ENCODE peak calls at places on chromosomes 12 and 14, in eight cellular contexts. One of them, this sample, is unnamed.

GRCh38 chr12:98743362-98743953 is 98.4 kb downstream of the APAF1 start:
- DNase-seq in COR-L47: no peak
- DNase-seq in PC-9: no peak
- DNase-seq in tibial nerve: no peak
- DNase-seq in H54: peak
- DNase-seq in HEK293T: peak
- DNase-seq in type B pancreatic cell: no peak
- DNase-seq in effector CD4-positive, alpha-beta T cell: no peak
- DNase-seq in this sample: peak

GRCh38 chr14:26811756-26812305 is 214.0 kb upstream of the NOVA1 start:
- DNase-seq in tibial nerve: no peak
- DNase-seq in H54: no peak
- DNase-seq in HEK293T: no peak
- DNase-seq in PC-9: no peak
- DNase-seq in COR-L47: no peak
- DNase-seq in effector CD4-positive, alpha-beta T cell: no peak
- DNase-seq in type B pancreatic cell: no peak
- DNase-seq in this sample: no peak

GRCh38 chr14:72664651-72665050 is 229.2 kb downstream of the DPF3 start:
- DNase-seq in effector CD4-positive, alpha-beta T cell: no peak
- DNase-seq in H54: no peak
- DNase-seq in HEK293T: no peak
- DNase-seq in type B pancreatic cell: no peak
- DNase-seq in COR-L47: no peak
- DNase-seq in tibial nerve: no peak
- DNase-seq in PC-9: no peak
- DNase-seq in this sample: no peak

GRCh38 chr14:31255286-31255685 is 47.7 kb upstream of the HECTD1 start:
- DNase-seq in effector CD4-positive, alpha-beta T cell: no peak
- DNase-seq in HEK293T: no peak
- DNase-seq in COR-L47: no peak
- DNase-seq in PC-9: no peak
- DNase-seq in H54: no peak
- DNase-seq in tibial nerve: no peak
- DNase-seq in type B pancreatic cell: no peak
- DNase-seq in this sample: no peak

GRCh38 chr14:96184737-96185136 is 19.9 kb upstream of the BDKRB2 start:
- DNase-seq in effector CD4-positive, alpha-beta T cell: no peak
- DNase-seq in H54: no peak
- DNase-seq in tibial nerve: no peak
- DNase-seq in PC-9: no peak
- DNase-seq in COR-L47: no peak
- DNase-seq in HEK293T: no peak
- DNase-seq in type B pancreatic cell: no peak
- DNase-seq in this sample: no peak

GRCh38 chr12:96155781-96156180 is 38.4 kb upstream of the ELK3 start:
- DNase-seq in PC-9: no peak
- DNase-seq in effector CD4-positive, alpha-beta T cell: no peak
- DNase-seq in HEK293T: no peak
- DNase-seq in tibial nerve: no peak
- DNase-seq in H54: no peak
- DNase-seq in COR-L47: no peak
- DNase-seq in type B pancreatic cell: no peak
- DNase-seq in this sample: no peak

GRCh38 chr14:31346097-31346496 is 74.3 kb downstream of the HEATR5A start:
- DNase-seq in type B pancreatic cell: no peak
- DNase-seq in PC-9: no peak
- DNase-seq in H54: no peak
- DNase-seq in tibial nerve: no peak
- DNase-seq in HEK293T: no peak
- DNase-seq in effector CD4-positive, alpha-beta T cell: no peak
- DNase-seq in COR-L47: no peak
- DNase-seq in this sample: no peak

GRCh38 chr12:57452937-57453509 is 2.1 kb upstream of the INHBE start:
- DNase-seq in type B pancreatic cell: no peak
- DNase-seq in PC-9: peak
- DNase-seq in effector CD4-positive, alpha-beta T cell: no peak
- DNase-seq in tibial nerve: peak
- DNase-seq in H54: peak
- DNase-seq in HEK293T: peak
- DNase-seq in COR-L47: peak
- DNase-seq in this sample: no peak

GRCh38 chr14:58557242-58557641 is 80.5 kb upstream of the DACT1 start:
- DNase-seq in type B pancreatic cell: no peak
- DNase-seq in tibial nerve: no peak
- DNase-seq in PC-9: no peak
- DNase-seq in effector CD4-positive, alpha-beta T cell: no peak
- DNase-seq in HEK293T: no peak
- DNase-seq in H54: no peak
- DNase-seq in COR-L47: no peak
- DNase-seq in this sample: no peak

GRCh38 chr12:39931857-39932256 is 174.0 kb downstream of the SLC2A13 start:
- DNase-seq in tibial nerve: no peak
- DNase-seq in effector CD4-positive, alpha-beta T cell: no peak
- DNase-seq in H54: no peak
- DNase-seq in type B pancreatic cell: no peak
- DNase-seq in PC-9: no peak
- DNase-seq in COR-L47: no peak
- DNase-seq in HEK293T: no peak
- DNase-seq in this sample: no peak

GRCh38 chr12:66746489-66747201 is 67.8 kb upstream of the GRIP1 start:
- DNase-seq in PC-9: no peak
- DNase-seq in COR-L47: peak
- DNase-seq in effector CD4-positive, alpha-beta T cell: no peak
- DNase-seq in type B pancreatic cell: no peak
- DNase-seq in HEK293T: no peak
- DNase-seq in H54: no peak
- DNase-seq in tibial nerve: no peak
- DNase-seq in this sample: no peak

GRCh38 chr14:96407980-96408570 is 16.1 kb downstream of the AK7 start:
- DNase-seq in tibial nerve: no peak
- DNase-seq in effector CD4-positive, alpha-beta T cell: no peak
- DNase-seq in type B pancreatic cell: no peak
- DNase-seq in HEK293T: no peak
- DNase-seq in H54: no peak
- DNase-seq in PC-9: no peak
- DNase-seq in COR-L47: no peak
- DNase-seq in this sample: no peak

GRCh38 chr12:53660064-53660463 is 15.8 kb downstream of the ATP5MC2 start:
- DNase-seq in H54: no peak
- DNase-seq in tibial nerve: no peak
- DNase-seq in PC-9: no peak
- DNase-seq in COR-L47: no peak
- DNase-seq in effector CD4-positive, alpha-beta T cell: no peak
- DNase-seq in HEK293T: no peak
- DNase-seq in type B pancreatic cell: no peak
- DNase-seq in this sample: no peak

GRCh38 chr12:80565276-80565675 is 121.2 kb downstream of the PTPRQ start:
- DNase-seq in effector CD4-positive, alpha-beta T cell: no peak
- DNase-seq in PC-9: no peak
- DNase-seq in COR-L47: no peak
- DNase-seq in type B pancreatic cell: no peak
- DNase-seq in H54: no peak
- DNase-seq in HEK293T: no peak
- DNase-seq in tibial nerve: no peak
- DNase-seq in this sample: no peak

GRCh38 chr12:121805800-121806555 is 2.2 kb downstream of the SETD1B start:
- DNase-seq in effector CD4-positive, alpha-beta T cell: no peak
- DNase-seq in COR-L47: peak
- DNase-seq in H54: no peak
- DNase-seq in PC-9: no peak
- DNase-seq in type B pancreatic cell: no peak
- DNase-seq in HEK293T: no peak
- DNase-seq in tibial nerve: no peak
- DNase-seq in this sample: no peak

GRCh38 chr14:73198253-73198652 is 39.1 kb upstream of the PAPLN start:
- DNase-seq in COR-L47: no peak
- DNase-seq in PC-9: no peak
- DNase-seq in H54: no peak
- DNase-seq in effector CD4-positive, alpha-beta T cell: no peak
- DNase-seq in HEK293T: no peak
- DNase-seq in tibial nerve: no peak
- DNase-seq in type B pancreatic cell: no peak
- DNase-seq in this sample: no peak

GRCh38 chr14:82414853-82415539 is 881.3 kb upstream of the SEL1L start:
- DNase-seq in H54: no peak
- DNase-seq in PC-9: no peak
- DNase-seq in effector CD4-positive, alpha-beta T cell: no peak
- DNase-seq in COR-L47: no peak
- DNase-seq in tibial nerve: no peak
- DNase-seq in HEK293T: no peak
- DNase-seq in type B pancreatic cell: no peak
- DNase-seq in this sample: no peak

GRCh38 chr12:53959314-53959713 is 4.6 kb downstream of the HOXC12 start:
- DNase-seq in tibial nerve: no peak
- DNase-seq in effector CD4-positive, alpha-beta T cell: no peak
- DNase-seq in PC-9: no peak
- DNase-seq in HEK293T: no peak
- DNase-seq in H54: no peak
- DNase-seq in COR-L47: no peak
- DNase-seq in type B pancreatic cell: no peak
- DNase-seq in this sample: no peak

GRCh38 chr14:101056446-101056845 is 152.9 kb upstream of the RTL1 start:
- DNase-seq in effector CD4-positive, alpha-beta T cell: no peak
- DNase-seq in H54: no peak
- DNase-seq in HEK293T: no peak
- DNase-seq in type B pancreatic cell: no peak
- DNase-seq in PC-9: no peak
- DNase-seq in tibial nerve: no peak
- DNase-seq in COR-L47: no peak
- DNase-seq in this sample: no peak

GRCh38 chr14:49892301-49892635 is 614 bp upstream of the ARF6 start:
- DNase-seq in effector CD4-positive, alpha-beta T cell: peak
- DNase-seq in H54: no peak
- DNase-seq in tibial nerve: peak
- DNase-seq in type B pancreatic cell: no peak
- DNase-seq in HEK293T: peak
- DNase-seq in PC-9: no peak
- DNase-seq in COR-L47: peak
- DNase-seq in this sample: no peak

GRCh38 chr12:76866726-76867125 is 12.1 kb downstream of the CSRP2 start:
- DNase-seq in type B pancreatic cell: no peak
- DNase-seq in effector CD4-positive, alpha-beta T cell: no peak
- DNase-seq in PC-9: no peak
- DNase-seq in tibial nerve: no peak
- DNase-seq in COR-L47: no peak
- DNase-seq in HEK293T: no peak
- DNase-seq in H54: no peak
- DNase-seq in this sample: no peak

GRCh38 chr14:52700701-52701172 is 5.4 kb upstream of the ERO1A start:
- DNase-seq in H54: no peak
- DNase-seq in HEK293T: no peak
- DNase-seq in PC-9: peak
- DNase-seq in effector CD4-positive, alpha-beta T cell: no peak
- DNase-seq in COR-L47: no peak
- DNase-seq in tibial nerve: no peak
- DNase-seq in type B pancreatic cell: no peak
- DNase-seq in this sample: peak

GRCh38 chr12:124179936-124180605 is 114.8 kb upstream of the RFLNA start:
- DNase-seq in effector CD4-positive, alpha-beta T cell: no peak
- DNase-seq in HEK293T: no peak
- DNase-seq in type B pancreatic cell: no peak
- DNase-seq in tibial nerve: no peak
- DNase-seq in H54: no peak
- DNase-seq in COR-L47: no peak
- DNase-seq in PC-9: no peak
- DNase-seq in this sample: no peak

GRCh38 chr12:54134850-54135249 is 53.9 kb downstream of the SMUG1 start:
- DNase-seq in tibial nerve: no peak
- DNase-seq in effector CD4-positive, alpha-beta T cell: no peak
- DNase-seq in HEK293T: no peak
- DNase-seq in COR-L47: no peak
- DNase-seq in type B pancreatic cell: no peak
- DNase-seq in H54: no peak
- DNase-seq in PC-9: no peak
- DNase-seq in this sample: no peak

GRCh38 chr12:6787309-6787708 is 2.0 kb upstream of the CD4 start:
- DNase-seq in effector CD4-positive, alpha-beta T cell: no peak
- DNase-seq in COR-L47: no peak
- DNase-seq in HEK293T: no peak
- DNase-seq in H54: no peak
- DNase-seq in tibial nerve: no peak
- DNase-seq in PC-9: no peak
- DNase-seq in type B pancreatic cell: no peak
- DNase-seq in this sample: no peak

GRCh38 chr12:63325757-63326156 is 174.8 kb upstream of the AVPR1A start:
- DNase-seq in effector CD4-positive, alpha-beta T cell: no peak
- DNase-seq in tibial nerve: no peak
- DNase-seq in PC-9: no peak
- DNase-seq in HEK293T: no peak
- DNase-seq in COR-L47: no peak
- DNase-seq in type B pancreatic cell: no peak
- DNase-seq in H54: no peak
- DNase-seq in this sample: no peak

GRCh38 chr12:18072723-18073122 is 17.3 kb downstream of the RERGL start:
- DNase-seq in effector CD4-positive, alpha-beta T cell: no peak
- DNase-seq in type B pancreatic cell: no peak
- DNase-seq in tibial nerve: no peak
- DNase-seq in COR-L47: no peak
- DNase-seq in H54: no peak
- DNase-seq in HEK293T: no peak
- DNase-seq in PC-9: no peak
- DNase-seq in this sample: no peak

GRCh38 chr14:68603682-68604360 is 189.0 kb downstream of the ZFP36L1 start:
- DNase-seq in type B pancreatic cell: no peak
- DNase-seq in effector CD4-positive, alpha-beta T cell: no peak
- DNase-seq in HEK293T: no peak
- DNase-seq in H54: no peak
- DNase-seq in COR-L47: no peak
- DNase-seq in PC-9: peak
- DNase-seq in tibial nerve: no peak
- DNase-seq in this sample: no peak

GRCh38 chr14:32352631-32353030 is 23.5 kb downstream of the AKAP6 start:
- DNase-seq in effector CD4-positive, alpha-beta T cell: no peak
- DNase-seq in H54: no peak
- DNase-seq in tibial nerve: no peak
- DNase-seq in COR-L47: no peak
- DNase-seq in PC-9: no peak
- DNase-seq in type B pancreatic cell: no peak
- DNase-seq in HEK293T: no peak
- DNase-seq in this sample: no peak

GRCh38 chr12:50659690-50660424 is 104.0 kb upstream of the ATF1 start:
- DNase-seq in PC-9: no peak
- DNase-seq in tibial nerve: no peak
- DNase-seq in type B pancreatic cell: no peak
- DNase-seq in COR-L47: no peak
- DNase-seq in HEK293T: no peak
- DNase-seq in effector CD4-positive, alpha-beta T cell: no peak
- DNase-seq in H54: no peak
- DNase-seq in this sample: no peak

GRCh38 chr12:88035907-88036289 is 6.7 kb upstream of the C12orf50 start:
- DNase-seq in COR-L47: no peak
- DNase-seq in H54: no peak
- DNase-seq in type B pancreatic cell: no peak
- DNase-seq in tibial nerve: no peak
- DNase-seq in PC-9: peak
- DNase-seq in effector CD4-positive, alpha-beta T cell: no peak
- DNase-seq in HEK293T: peak
- DNase-seq in this sample: no peak

GRCh38 chr12:3132636-3133409 is 55.6 kb downstream of the TSPAN9 start:
- DNase-seq in tibial nerve: no peak
- DNase-seq in COR-L47: no peak
- DNase-seq in effector CD4-positive, alpha-beta T cell: no peak
- DNase-seq in type B pancreatic cell: no peak
- DNase-seq in HEK293T: no peak
- DNase-seq in PC-9: no peak
- DNase-seq in H54: no peak
- DNase-seq in this sample: no peak